ENCODE peak calls at places on chromosomes 5 and 9, in five cellular contexts. S is activated naive CD4-positive, alpha-beta T cell; T is breast epithelium; I is effector memory CD4-positive, alpha-beta T cell; Z is globus pallidus. Y is an unnamed sample.

GRCh38 chr9:125755340-125755739 is 8.2 kb downstream of the PBX3 start:
- DNase-seq in T (no peak), Z (no peak), I (no peak), S (no peak), Y (no peak)

GRCh38 chr5:178786859-178787499 is 56.5 kb upstream of the ZNF354A start:
- DNase-seq in Z (no peak), T (no peak), I (no peak), S (no peak), Y (no peak)

GRCh38 chr9:95764920-95765319 is 110.6 kb upstream of the ERCC6L2 start:
- DNase-seq in S (no peak), I (no peak), T (no peak), Z (no peak), Y (no peak)

GRCh38 chr9:18274693-18275092 is 199.3 kb upstream of the ADAMTSL1 start:
- DNase-seq in Z (peak; percentile 9), I (no peak), S (no peak), T (no peak), Y (no peak)

GRCh38 chr5:33734541-33734940 is 157.2 kb downstream of the ADAMTS12 start:
- DNase-seq in T (no peak), S (no peak), Z (no peak), I (no peak), Y (no peak)

GRCh38 chr9:81656871-81657337 is 32.4 kb downstream of the TLE1 start:
- DNase-seq in T (no peak), S (no peak), Z (no peak), I (no peak), Y (no peak)

GRCh38 chr5:78753093-78753531 is 104.5 kb upstream of the LHFPL2 start:
- DNase-seq in T (no peak), S (no peak), Z (no peak), I (no peak), Y (no peak)

GRCh38 chr9:127937046-127937382 is 640 bp downstream of the DPM2 start:
- DNase-seq in Z (no peak), T (no peak), I (no peak), S (no peak), Y (no peak)

GRCh38 chr5:112228672-112229071 is 190.4 kb downstream of the EPB41L4A start:
- DNase-seq in I (no peak), S (no peak), Z (no peak), T (peak; percentile 84), Y (no peak)

GRCh38 chr9:7164440-7165349 is 406.9 kb downstream of the KDM4C start:
- DNase-seq in I (no peak), Z (no peak), S (no peak), T (no peak), Y (no peak)